ENCODE peak calls at places on chromosome 18, in four cellular contexts. U is GM23248, R is adipocyte, E is EH. D is an unnamed sample.

GRCh38 chr18:79245517-79246001 is 150.2 kb upstream of the NFATC1 start:
- DNase-seq in U (peak; percentile 1), E (no peak), R (no peak), D (no peak)

GRCh38 chr18:60120231-60120630 is 220.4 kb downstream of the PMAIP1 start:
- DNase-seq in R (no peak), U (no peak), E (no peak), D (no peak)

GRCh38 chr18:47204908-47205522 is 28.9 kb upstream of the IER3IP1 start:
- DNase-seq in R (peak; percentile 62), U (peak; percentile 65), E (peak; percentile 52), D (no peak)

GRCh38 chr18:56516769-56517168 is 121.6 kb downstream of the TXNL1 start:
- DNase-seq in U (peak; percentile 75), R (no peak), E (peak; percentile 82), D (no peak)

GRCh38 chr18:36130039-36130831 is 536 bp downstream of the ELP2 start:
- DNase-seq in E (peak; percentile 11), U (peak; percentile 23), R (peak; percentile 14), D (no peak)

GRCh38 chr18:76544511-76545350 is 49.7 kb upstream of the ZNF516 start:
- DNase-seq in R (no peak), E (no peak), U (no peak), D (no peak)

GRCh38 chr18:26654173-26655009 is 106.0 kb upstream of the KCTD1 start:
- DNase-seq in E (no peak), U (no peak), R (peak; percentile 11), D (no peak)

GRCh38 chr18:45978084-45978483 is 11.0 kb upstream of the EPG5 start:
- DNase-seq in R (no peak), E (no peak), U (no peak), D (no peak)

GRCh38 chr18:10386956-10387355 is 67.5 kb upstream of the APCDD1 start:
- DNase-seq in E (no peak), U (no peak), R (no peak), D (no peak)

GRCh38 chr18:75167759-75168211 is 41.2 kb downstream of the PTGR3 start:
- DNase-seq in U (peak; percentile 61), R (no peak), E (no peak), D (no peak)

GRCh38 chr18:51030537-51031258 is 685 bp downstream of the SMAD4 start:
- DNase-seq in E (peak; percentile 72), U (peak; percentile 87), R (peak; percentile 87), D (no peak)

GRCh38 chr18:28127228-28127627 is 49.7 kb downstream of the CDH2 start:
- DNase-seq in E (no peak), U (no peak), R (no peak), D (no peak)

GRCh38 chr18:11148655-11149440 is 521 bp downstream of the PIEZO2 start:
- DNase-seq in R (no peak), U (peak; percentile 35), E (no peak), D (no peak)

GRCh38 chr18:31041346-31042067 is 1.0 kb downstream of the DSC3 start:
- DNase-seq in R (no peak), E (no peak), U (no peak), D (no peak)

GRCh38 chr18:12336251-12336650 is 28.2 kb downstream of the TUBB6 start:
- DNase-seq in R (no peak), E (no peak), U (no peak), D (peak; percentile 43)

GRCh38 chr18:79787527-79788095 is 10.1 kb upstream of the KCNG2 start:
- DNase-seq in U (no peak), R (no peak), E (no peak), D (no peak)

GRCh38 chr18:70523035-70523797 is 234.4 kb downstream of the SOCS6 start:
- DNase-seq in E (no peak), U (no peak), R (no peak), D (no peak)

GRCh38 chr18:70039186-70039585 is 91.5 kb upstream of the CD226 start:
- DNase-seq in U (no peak), E (no peak), R (peak; percentile 12), D (no peak)